ENCODE peak calls at places on chromosomes 1 and 21, in nine cellular contexts. One of them, this sample, is unnamed.
A peak's percentile ranks its signal among the peaks of the same experiment; 100 is the strongest.

GRCh38 chr1:48784301-48784700 is 7.6 kb upstream of the BEND5 start:
- DNase-seq in right atrium auricular region: no peak
- DNase-seq in PC-9: no peak
- DNase-seq in neural progenitor cell: no peak
- DNase-seq in CD4-positive, alpha-beta T cell: no peak
- DNase-seq in mammary epithelial cell: peak; percentile 62
- DNase-seq in heart right ventricle: no peak
- DNase-seq in HCT116: no peak
- DNase-seq in colonic mucosa: no peak
- DNase-seq in this sample: no peak

GRCh38 chr21:39384674-39385298 is 35.9 kb upstream of the HMGN1 start:
- DNase-seq in colonic mucosa: no peak
- DNase-seq in CD4-positive, alpha-beta T cell: no peak
- DNase-seq in PC-9: no peak
- DNase-seq in heart right ventricle: no peak
- DNase-seq in right atrium auricular region: no peak
- DNase-seq in mammary epithelial cell: peak; percentile 32
- DNase-seq in neural progenitor cell: no peak
- DNase-seq in HCT116: no peak
- DNase-seq in this sample: no peak

GRCh38 chr1:17120962-17121837 is 1.9 kb upstream of the PADI2 start:
- DNase-seq in right atrium auricular region: no peak
- DNase-seq in CD4-positive, alpha-beta T cell: no peak
- DNase-seq in PC-9: no peak
- DNase-seq in neural progenitor cell: no peak
- DNase-seq in HCT116: no peak
- DNase-seq in colonic mucosa: no peak
- DNase-seq in heart right ventricle: no peak
- DNase-seq in mammary epithelial cell: no peak
- DNase-seq in this sample: no peak

GRCh38 chr1:25033030-25033827 is 103.2 kb upstream of the RUNX3 start:
- DNase-seq in heart right ventricle: no peak
- DNase-seq in PC-9: no peak
- DNase-seq in mammary epithelial cell: no peak
- DNase-seq in neural progenitor cell: no peak
- DNase-seq in right atrium auricular region: no peak
- DNase-seq in colonic mucosa: no peak
- DNase-seq in HCT116: no peak
- DNase-seq in CD4-positive, alpha-beta T cell: no peak
- DNase-seq in this sample: no peak

GRCh38 chr1:175174702-175175102 is 17.9 kb downstream of the KIAA0040 start:
- DNase-seq in colonic mucosa: no peak
- DNase-seq in HCT116: no peak
- DNase-seq in right atrium auricular region: no peak
- DNase-seq in heart right ventricle: no peak
- DNase-seq in CD4-positive, alpha-beta T cell: no peak
- DNase-seq in mammary epithelial cell: no peak
- DNase-seq in PC-9: no peak
- DNase-seq in neural progenitor cell: no peak
- DNase-seq in this sample: no peak

GRCh38 chr1:156689960-156690672 is 12.9 kb upstream of the NES start:
- DNase-seq in PC-9: no peak
- DNase-seq in mammary epithelial cell: peak; percentile 65
- DNase-seq in colonic mucosa: no peak
- DNase-seq in HCT116: no peak
- DNase-seq in neural progenitor cell: peak; percentile 54
- DNase-seq in CD4-positive, alpha-beta T cell: no peak
- DNase-seq in right atrium auricular region: no peak
- DNase-seq in heart right ventricle: no peak
- DNase-seq in this sample: no peak

GRCh38 chr1:21378705-21379494 is 61.0 kb upstream of the NBPF3 start:
- DNase-seq in right atrium auricular region: no peak
- DNase-seq in PC-9: peak; percentile 84
- DNase-seq in CD4-positive, alpha-beta T cell: no peak
- DNase-seq in neural progenitor cell: no peak
- DNase-seq in mammary epithelial cell: no peak
- DNase-seq in colonic mucosa: peak; percentile 28
- DNase-seq in HCT116: no peak
- DNase-seq in heart right ventricle: no peak
- DNase-seq in this sample: peak; percentile 72

GRCh38 chr1:37482796-37483744 is 8.7 kb downstream of the ZC3H12A start:
- DNase-seq in heart right ventricle: no peak
- DNase-seq in mammary epithelial cell: no peak
- DNase-seq in HCT116: no peak
- DNase-seq in neural progenitor cell: no peak
- DNase-seq in CD4-positive, alpha-beta T cell: no peak
- DNase-seq in PC-9: no peak
- DNase-seq in right atrium auricular region: peak; percentile 56
- DNase-seq in colonic mucosa: no peak
- DNase-seq in this sample: no peak

GRCh38 chr21:46156678-46157077 is 1.3 kb upstream of the FTCD start:
- DNase-seq in heart right ventricle: no peak
- DNase-seq in neural progenitor cell: no peak
- DNase-seq in CD4-positive, alpha-beta T cell: no peak
- DNase-seq in mammary epithelial cell: no peak
- DNase-seq in colonic mucosa: no peak
- DNase-seq in right atrium auricular region: no peak
- DNase-seq in HCT116: no peak
- DNase-seq in PC-9: no peak
- DNase-seq in this sample: no peak

GRCh38 chr1:18948913-18949688 is 7.4 kb downstream of the IFFO2 start:
- DNase-seq in colonic mucosa: peak; percentile 50
- DNase-seq in right atrium auricular region: peak; percentile 80
- DNase-seq in mammary epithelial cell: peak; percentile 53
- DNase-seq in PC-9: no peak
- DNase-seq in neural progenitor cell: peak; percentile 37
- DNase-seq in HCT116: no peak
- DNase-seq in CD4-positive, alpha-beta T cell: no peak
- DNase-seq in heart right ventricle: no peak
- DNase-seq in this sample: no peak
- TF ChIP-seq CTCF in colonic mucosa: no peak
- TF ChIP-seq CTCF in right atrium auricular region: no peak
- TF ChIP-seq CTCF in mammary epithelial cell: peak; percentile 6
- TF ChIP-seq CTCF in PC-9: no peak
- TF ChIP-seq CTCF in neural progenitor cell: no peak
- TF ChIP-seq CTCF in HCT116: no peak
- TF ChIP-seq CTCF in CD4-positive, alpha-beta T cell: peak; percentile 1
- TF ChIP-seq CTCF in heart right ventricle: no peak
- TF ChIP-seq CTCF in this sample: no peak

DNA sequence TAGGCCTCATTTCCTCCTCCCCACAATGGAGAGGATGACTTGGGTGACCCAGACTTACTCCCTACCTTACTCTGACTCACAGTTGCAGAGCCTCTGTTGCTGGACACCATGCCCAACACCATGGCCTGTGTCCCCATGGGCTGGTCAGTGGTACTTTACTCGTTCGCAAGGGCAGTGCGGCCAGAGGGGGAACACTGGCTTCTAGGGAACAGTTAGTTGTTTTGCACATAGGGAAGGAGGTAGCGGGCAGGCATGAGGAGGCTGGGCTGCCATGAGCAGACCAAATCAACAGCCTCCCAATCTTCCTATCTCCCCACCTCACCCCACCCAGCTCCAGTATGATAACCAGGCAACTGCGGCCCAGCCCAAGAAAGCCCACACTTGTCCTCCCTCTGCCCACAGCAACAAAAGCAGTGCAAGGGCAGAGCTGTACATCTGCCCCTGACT is 18.8 kb downstream of the TAL1 start:
- DNase-seq in HCT116: no peak
- DNase-seq in right atrium auricular region: no peak
- DNase-seq in colonic mucosa: no peak
- DNase-seq in PC-9: no peak
- DNase-seq in CD4-positive, alpha-beta T cell: no peak
- DNase-seq in heart right ventricle: no peak
- DNase-seq in mammary epithelial cell: no peak
- DNase-seq in neural progenitor cell: no peak
- DNase-seq in this sample: no peak
- TF ChIP-seq CTCF in HCT116: no peak
- TF ChIP-seq CTCF in right atrium auricular region: no peak
- TF ChIP-seq CTCF in colonic mucosa: no peak
- TF ChIP-seq CTCF in PC-9: no peak
- TF ChIP-seq CTCF in CD4-positive, alpha-beta T cell: no peak
- TF ChIP-seq CTCF in heart right ventricle: no peak
- TF ChIP-seq CTCF in mammary epithelial cell: no peak
- TF ChIP-seq CTCF in neural progenitor cell: no peak
- TF ChIP-seq CTCF in this sample: no peak

GRCh38 chr1:62989497-62989896 is 205.6 kb downstream of the ATG4C start:
- DNase-seq in mammary epithelial cell: no peak
- DNase-seq in neural progenitor cell: no peak
- DNase-seq in right atrium auricular region: no peak
- DNase-seq in colonic mucosa: no peak
- DNase-seq in heart right ventricle: no peak
- DNase-seq in PC-9: no peak
- DNase-seq in CD4-positive, alpha-beta T cell: no peak
- DNase-seq in HCT116: peak; percentile 6
- DNase-seq in this sample: peak; percentile 4
- TF ChIP-seq CTCF in mammary epithelial cell: peak; percentile 36
- TF ChIP-seq CTCF in neural progenitor cell: peak; percentile 25
- TF ChIP-seq CTCF in right atrium auricular region: no peak
- TF ChIP-seq CTCF in colonic mucosa: no peak
- TF ChIP-seq CTCF in heart right ventricle: no peak
- TF ChIP-seq CTCF in PC-9: no peak
- TF ChIP-seq CTCF in CD4-positive, alpha-beta T cell: no peak
- TF ChIP-seq CTCF in HCT116: peak; percentile 86
- TF ChIP-seq CTCF in this sample: no peak

DNA sequence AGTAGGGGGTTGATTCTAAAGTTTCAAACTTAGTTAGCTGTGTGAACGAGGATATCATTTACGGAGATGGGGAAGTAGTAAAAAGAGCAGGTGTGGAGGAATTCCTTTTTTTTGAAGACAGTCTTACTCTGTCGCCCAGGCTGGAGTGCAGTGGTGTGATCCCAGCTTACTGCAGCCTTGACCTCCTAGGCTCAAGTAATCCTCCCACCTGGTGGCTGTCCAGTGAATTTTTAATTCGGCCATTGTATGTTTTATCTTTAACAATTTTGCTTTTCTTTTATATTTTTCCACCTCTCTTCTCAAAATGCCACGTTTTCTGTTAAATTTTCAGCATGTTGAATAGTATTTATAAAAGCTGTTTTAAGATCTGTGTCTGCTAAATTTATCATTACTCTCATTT is 12.3 kb upstream of the CENPF start:
- DNase-seq in CD4-positive, alpha-beta T cell: no peak
- DNase-seq in colonic mucosa: no peak
- DNase-seq in neural progenitor cell: no peak
- DNase-seq in mammary epithelial cell: no peak
- DNase-seq in right atrium auricular region: no peak
- DNase-seq in heart right ventricle: no peak
- DNase-seq in HCT116: no peak
- DNase-seq in PC-9: no peak
- DNase-seq in this sample: no peak
- TF ChIP-seq CTCF in CD4-positive, alpha-beta T cell: no peak
- TF ChIP-seq CTCF in colonic mucosa: no peak
- TF ChIP-seq CTCF in neural progenitor cell: no peak
- TF ChIP-seq CTCF in mammary epithelial cell: no peak
- TF ChIP-seq CTCF in right atrium auricular region: peak; percentile 20
- TF ChIP-seq CTCF in heart right ventricle: no peak
- TF ChIP-seq CTCF in HCT116: peak; percentile 14
- TF ChIP-seq CTCF in PC-9: peak; percentile 41
- TF ChIP-seq CTCF in this sample: peak; percentile 16

GRCh38 chr21:31216206-31216605 is 127.9 kb downstream of the TIAM1 start:
- DNase-seq in PC-9: no peak
- DNase-seq in neural progenitor cell: no peak
- DNase-seq in colonic mucosa: no peak
- DNase-seq in heart right ventricle: no peak
- DNase-seq in HCT116: no peak
- DNase-seq in right atrium auricular region: no peak
- DNase-seq in CD4-positive, alpha-beta T cell: no peak
- DNase-seq in mammary epithelial cell: no peak
- DNase-seq in this sample: no peak

GRCh38 chr21:31218830-31219608 is 125.0 kb downstream of the TIAM1 start:
- DNase-seq in PC-9: peak; percentile 89
- DNase-seq in neural progenitor cell: peak; percentile 8
- DNase-seq in heart right ventricle: peak; percentile 24
- DNase-seq in CD4-positive, alpha-beta T cell: no peak
- DNase-seq in colonic mucosa: peak; percentile 66
- DNase-seq in HCT116: peak; percentile 22
- DNase-seq in mammary epithelial cell: peak; percentile 92
- DNase-seq in right atrium auricular region: peak; percentile 78
- DNase-seq in this sample: no peak

GRCh38 chr21:31213787-31214186 is 130.3 kb downstream of the TIAM1 start:
- DNase-seq in neural progenitor cell: no peak
- DNase-seq in colonic mucosa: no peak
- DNase-seq in CD4-positive, alpha-beta T cell: no peak
- DNase-seq in right atrium auricular region: no peak
- DNase-seq in heart right ventricle: no peak
- DNase-seq in mammary epithelial cell: no peak
- DNase-seq in HCT116: no peak
- DNase-seq in PC-9: no peak
- DNase-seq in this sample: no peak
- TF ChIP-seq CTCF in neural progenitor cell: no peak
- TF ChIP-seq CTCF in colonic mucosa: no peak
- TF ChIP-seq CTCF in CD4-positive, alpha-beta T cell: no peak
- TF ChIP-seq CTCF in right atrium auricular region: no peak
- TF ChIP-seq CTCF in heart right ventricle: no peak
- TF ChIP-seq CTCF in mammary epithelial cell: peak; percentile 27
- TF ChIP-seq CTCF in HCT116: peak; percentile 17
- TF ChIP-seq CTCF in PC-9: no peak
- TF ChIP-seq CTCF in this sample: no peak

GRCh38 chr1:194940336-194940735 is 1667.9 kb downstream of the KCNT2 start:
- DNase-seq in CD4-positive, alpha-beta T cell: no peak
- DNase-seq in HCT116: no peak
- DNase-seq in mammary epithelial cell: no peak
- DNase-seq in PC-9: no peak
- DNase-seq in neural progenitor cell: no peak
- DNase-seq in colonic mucosa: no peak
- DNase-seq in right atrium auricular region: no peak
- DNase-seq in heart right ventricle: no peak
- DNase-seq in this sample: no peak

GRCh38 chr1:194930132-194930531 is 1678.1 kb downstream of the KCNT2 start:
- DNase-seq in heart right ventricle: no peak
- DNase-seq in CD4-positive, alpha-beta T cell: no peak
- DNase-seq in mammary epithelial cell: no peak
- DNase-seq in right atrium auricular region: no peak
- DNase-seq in colonic mucosa: no peak
- DNase-seq in PC-9: no peak
- DNase-seq in neural progenitor cell: no peak
- DNase-seq in HCT116: no peak
- DNase-seq in this sample: no peak

GRCh38 chr1:194931166-194931565 is 1677.1 kb downstream of the KCNT2 start:
- DNase-seq in right atrium auricular region: no peak
- DNase-seq in colonic mucosa: no peak
- DNase-seq in heart right ventricle: no peak
- DNase-seq in CD4-positive, alpha-beta T cell: no peak
- DNase-seq in neural progenitor cell: no peak
- DNase-seq in mammary epithelial cell: no peak
- DNase-seq in PC-9: no peak
- DNase-seq in HCT116: no peak
- DNase-seq in this sample: no peak

GRCh38 chr1:194935864-194936263 is 1672.4 kb downstream of the KCNT2 start:
- DNase-seq in CD4-positive, alpha-beta T cell: no peak
- DNase-seq in colonic mucosa: no peak
- DNase-seq in heart right ventricle: no peak
- DNase-seq in right atrium auricular region: no peak
- DNase-seq in mammary epithelial cell: no peak
- DNase-seq in neural progenitor cell: no peak
- DNase-seq in HCT116: no peak
- DNase-seq in PC-9: no peak
- DNase-seq in this sample: no peak
- TF ChIP-seq CTCF in CD4-positive, alpha-beta T cell: no peak
- TF ChIP-seq CTCF in colonic mucosa: no peak
- TF ChIP-seq CTCF in heart right ventricle: no peak
- TF ChIP-seq CTCF in right atrium auricular region: no peak
- TF ChIP-seq CTCF in mammary epithelial cell: no peak
- TF ChIP-seq CTCF in neural progenitor cell: peak; percentile 33
- TF ChIP-seq CTCF in HCT116: no peak
- TF ChIP-seq CTCF in PC-9: no peak
- TF ChIP-seq CTCF in this sample: no peak

GRCh38 chr1:40979241-40980067 is at the start of gene CTPS1:
- DNase-seq in heart right ventricle: peak; percentile 95
- DNase-seq in PC-9: peak; percentile 82
- DNase-seq in mammary epithelial cell: peak; percentile 93
- DNase-seq in colonic mucosa: peak; percentile 96
- DNase-seq in neural progenitor cell: peak; percentile 97
- DNase-seq in HCT116: peak; percentile 82
- DNase-seq in right atrium auricular region: peak; percentile 95
- DNase-seq in CD4-positive, alpha-beta T cell: peak; percentile 96
- DNase-seq in this sample: peak; percentile 96
- TF ChIP-seq CTCF in heart right ventricle: no peak
- TF ChIP-seq CTCF in PC-9: no peak
- TF ChIP-seq CTCF in mammary epithelial cell: no peak
- TF ChIP-seq CTCF in colonic mucosa: no peak
- TF ChIP-seq CTCF in neural progenitor cell: peak; percentile 57
- TF ChIP-seq CTCF in HCT116: no peak
- TF ChIP-seq CTCF in right atrium auricular region: no peak
- TF ChIP-seq CTCF in CD4-positive, alpha-beta T cell: peak; percentile 12
- TF ChIP-seq CTCF in this sample: no peak

This sample was measured in Calu3.